ENCODE peak calls at places on chromosomes 5 and 9, in four cellular contexts. X is HepG2, A is choroid plexus epithelial cell, N is vagina. P is an unnamed sample.

GRCh38 chr9:88969646-88970373 is 21.5 kb upstream of the S1PR3 start:
- DNase-seq in A (no peak), N (peak; percentile 71), X (no peak), P (no peak)

GRCh38 chr5:125151150-125151932 is 404.9 kb upstream of the ZNF608 start:
- DNase-seq in N (no peak), A (no peak), X (no peak), P (no peak)

GRCh38 chr5:170448221-170448620 is 55.6 kb upstream of the KCNIP1 start:
- DNase-seq in X (no peak), N (peak; percentile 65), A (no peak), P (no peak)

GRCh38 chr5:115977988-115978387 is 15.7 kb downstream of the LVRN start:
- DNase-seq in N (no peak), A (peak; percentile 90), X (no peak), P (peak; percentile 20)

GRCh38 chr5:151678713-151679112 is 8.0 kb downstream of the SPARC start:
- DNase-seq in N (no peak), X (no peak), A (peak; percentile 21), P (no peak)

GRCh38 chr5:19235101-19235584 is 752.9 kb downstream of the CDH18 start:
- DNase-seq in N (no peak), A (no peak), X (no peak), P (no peak)

GRCh38 chr9:27539479-27540441 is 10.1 kb upstream of the MOB3B start:
- DNase-seq in N (no peak), A (peak; percentile 94), X (peak; percentile 55), P (peak; percentile 90)

GRCh38 chr9:117178596-117179111 is 236.2 kb downstream of the ASTN2 start:
- DNase-seq in N (no peak), A (peak; percentile 31), X (no peak), P (no peak)

GRCh38 chr5:136036991-136037705 is 8.4 kb downstream of the TGFBI start:
- DNase-seq in A (peak; percentile 69), X (no peak), N (no peak), P (peak; percentile 89)

GRCh38 chr5:150065886-150066285 is 20.5 kb downstream of the CSF1R start:
- DNase-seq in A (no peak), N (no peak), X (no peak), P (no peak)

GRCh38 chr9:1875921-1876448 is 139.2 kb upstream of the SMARCA2 start:
- DNase-seq in N (no peak), X (no peak), A (no peak), P (no peak)

GRCh38 chr9:104907278-104907951 is 20.5 kb downstream of the ABCA1 start:
- DNase-seq in N (no peak), X (no peak), A (peak; percentile 70), P (peak; percentile 75)

GRCh38 chr9:100739666-100740065 is 161.8 kb downstream of the CAVIN4 start:
- DNase-seq in X (no peak), A (no peak), N (no peak), P (peak; percentile 51)

GRCh38 chr9:92439921-92440750 is 15.9 kb upstream of the OMD start:
- DNase-seq in X (no peak), N (no peak), A (peak; percentile 82), P (peak; percentile 81)

GRCh38 chr9:22529426-22530199 is 83.0 kb downstream of the DMRTA1 start:
- DNase-seq in A (peak; percentile 1), X (no peak), N (no peak), P (no peak)

GRCh38 chr9:22528485-22528884 is 81.9 kb downstream of the DMRTA1 start:
- DNase-seq in X (no peak), A (peak; percentile 7), N (no peak), P (peak; percentile 1)
- TF ChIP-seq CTCF in X (no peak), A (peak; percentile 6), N (no peak), P (peak; percentile 8)

GRCh38 chr9:123724211-123724831 is 205.6 kb downstream of the DENND1A start:
- DNase-seq in A (peak; percentile 82), N (no peak), X (no peak), P (peak; percentile 18)
- TF ChIP-seq CTCF in A (peak; percentile 66), N (no peak), X (peak; percentile 35), P (no peak)

GRCh38 chr9:23693374-23693773 is 132.7 kb downstream of the ELAVL2 start:
- DNase-seq in X (no peak), N (no peak), A (no peak), P (no peak)
- TF ChIP-seq CTCF in X (no peak), N (no peak), A (no peak), P (no peak)

GRCh38 chr9:131578778-131579504 is 33.6 kb downstream of the PRRT1B start:
- DNase-seq in A (peak; percentile 7), N (no peak), X (no peak), P (no peak)
- TF ChIP-seq CTCF in A (no peak), N (no peak), X (no peak), P (no peak)

GRCh38 chr5:2223303-2223702 is 340.6 kb upstream of the IRX4 start:
- DNase-seq in X (no peak), A (no peak), N (no peak), P (peak; percentile 35)
- TF ChIP-seq CTCF in X (no peak), A (no peak), N (no peak), P (no peak)

DNA sequence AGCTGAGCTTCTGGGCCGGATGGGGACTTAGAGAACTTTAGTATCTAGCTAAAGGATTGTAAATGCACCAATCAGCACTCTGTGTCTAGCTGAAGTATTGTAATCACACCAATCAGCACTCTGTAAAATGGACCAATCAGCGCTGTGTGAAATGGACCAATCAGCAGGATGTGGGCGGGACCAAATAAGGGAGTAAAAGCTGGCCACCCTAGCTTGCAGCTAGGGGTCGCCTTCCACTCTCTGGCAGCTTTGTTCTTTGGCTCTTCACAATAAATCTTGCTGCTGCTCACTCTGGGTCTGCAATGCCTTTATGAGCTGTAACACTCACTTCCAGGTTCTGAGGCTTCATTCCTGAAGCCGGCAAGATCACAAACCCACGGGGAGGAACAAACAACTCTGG is 354.0 kb downstream of the PRR16 start:
- DNase-seq in N (no peak), A (no peak), X (no peak), P (no peak)
- TF ChIP-seq CTCF in N (no peak), A (no peak), X (no peak), P (no peak)

DNA sequence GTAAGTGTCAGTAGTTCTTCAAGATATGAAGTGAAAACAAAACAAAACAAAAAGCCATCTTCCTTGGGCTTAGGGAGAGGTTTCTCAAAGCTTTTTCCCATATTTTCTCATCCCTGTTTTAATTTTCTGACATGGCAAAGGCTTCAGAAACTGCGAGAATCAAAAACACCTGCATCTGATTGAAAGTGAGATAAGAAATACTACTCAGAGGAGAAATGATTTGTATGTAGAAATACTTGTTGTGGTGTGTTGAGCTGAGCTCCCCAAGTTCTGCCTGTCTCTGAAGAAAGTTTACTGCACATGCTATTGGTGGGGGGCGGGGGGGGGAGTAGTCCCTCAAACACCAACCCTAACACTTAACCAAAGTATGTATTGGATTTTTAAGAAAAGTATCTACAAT is 750.4 kb downstream of the PTPRD start:
- DNase-seq in X (no peak), N (no peak), A (no peak), P (no peak)
- TF ChIP-seq CTCF in X (no peak), N (no peak), A (no peak), P (no peak)

GRCh38 chr5:89265511-89266169 is 382.7 kb upstream of the MEF2C start:
- DNase-seq in N (no peak), X (no peak), A (peak; percentile 90), P (no peak)

GRCh38 chr5:89267764-89268163 is 384.8 kb upstream of the MEF2C start:
- DNase-seq in X (no peak), A (no peak), N (no peak), P (no peak)

GRCh38 chr5:89262030-89262429 is 379.0 kb upstream of the MEF2C start:
- DNase-seq in X (no peak), N (no peak), A (no peak), P (no peak)

GRCh38 chr5:89260254-89260653 is 377.3 kb upstream of the MEF2C start:
- DNase-seq in N (no peak), X (no peak), A (peak; percentile 63), P (no peak)

GRCh38 chr5:89263846-89264245 is 380.9 kb upstream of the MEF2C start:
- DNase-seq in N (no peak), A (no peak), X (no peak), P (no peak)
- TF ChIP-seq CTCF in N (no peak), A (peak; percentile 18), X (no peak), P (no peak)

DNA sequence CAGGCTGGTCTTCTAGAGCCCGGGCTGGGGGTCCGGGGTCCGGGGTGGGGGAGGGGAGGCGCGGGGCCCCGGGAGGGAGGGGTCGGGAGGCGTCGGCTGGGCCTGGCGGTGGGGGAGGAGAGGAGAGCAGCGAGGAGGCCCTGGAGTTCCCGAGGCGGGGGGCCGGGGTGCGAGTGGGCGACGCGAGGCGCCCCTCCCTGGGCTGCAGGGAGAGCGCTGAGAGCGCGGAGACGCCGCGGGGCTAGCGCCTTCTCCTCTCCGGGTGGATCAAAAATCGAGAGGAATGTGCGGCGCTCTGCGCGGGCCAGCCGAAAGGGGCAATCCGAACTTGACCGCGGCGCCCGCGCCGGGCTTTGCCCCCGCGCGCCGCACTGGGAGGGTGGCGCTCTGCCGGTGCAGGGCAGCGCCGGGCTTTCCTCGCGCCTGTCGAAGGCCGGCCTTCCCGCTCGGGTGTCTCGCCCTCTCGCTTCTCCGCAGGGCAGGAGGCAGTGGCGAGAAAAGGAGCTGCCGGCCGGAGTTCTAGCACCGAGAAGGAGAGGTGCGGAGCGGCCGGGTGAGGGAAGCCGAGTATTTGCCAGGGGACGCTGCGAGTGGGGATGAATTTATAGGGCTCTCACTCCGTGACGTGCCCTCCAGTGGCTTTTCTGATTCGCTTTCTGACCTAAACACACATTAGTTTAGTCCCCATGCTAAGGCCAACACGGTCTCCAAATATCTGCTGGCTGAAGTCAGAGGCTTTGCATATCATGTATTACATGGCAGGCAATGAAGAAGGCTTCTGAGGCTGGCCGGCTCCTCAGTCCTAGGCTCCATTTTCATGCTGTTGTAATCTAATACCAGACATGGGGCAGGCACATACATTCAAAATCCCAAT is at the start of gene GDNF:
- DNase-seq in N (no peak), X (peak; percentile 25), A (peak; percentile 30), P (no peak)
- TF ChIP-seq CTCF in N (no peak), X (peak; percentile 61), A (no peak), P (no peak)

GRCh38 chr5:157378509-157378908 is 81.5 kb upstream of the NIPAL4 start:
- DNase-seq in A (no peak), N (peak; percentile 40), X (no peak), P (no peak)
- TF ChIP-seq CTCF in A (no peak), N (no peak), X (peak; percentile 19), P (no peak)